ENCODE peak calls at places on chromosomes 7 and 10, in seven cellular contexts. N, B, S, D, Z, O and M are unnamed samples.

GRCh38 chr10:5545778-5546710 is 21.3 kb downstream of the CALML3 start:
- DNase-seq in N (no peak), B (peak; percentile 35), S (no peak), D (peak; percentile 74), Z (no peak), O (peak; percentile 85), M (peak; percentile 79)

GRCh38 chr7:73879977-73880681 is 19.2 kb downstream of the TMEM270 start:
- DNase-seq in N (peak; percentile 76), B (no peak), S (peak; percentile 89), D (peak; percentile 87), Z (no peak), O (no peak), M (peak; percentile 31)

GRCh38 chr7:50312589-50313162 is 8.2 kb downstream of the IKZF1 start:
- DNase-seq in N (no peak), B (no peak), S (no peak), D (no peak), Z (no peak), O (no peak), M (no peak)

GRCh38 chr10:282294-283139 is 147.3 kb downstream of the ZMYND11 start:
- DNase-seq in N (no peak), B (no peak), S (no peak), D (no peak), Z (peak; percentile 30), O (peak; percentile 66), M (peak; percentile 17)

GRCh38 chr10:3169271-3169670 is 3.3 kb downstream of the PITRM1 start:
- DNase-seq in N (no peak), B (no peak), S (no peak), D (no peak), Z (peak; percentile 52), O (no peak), M (no peak)

GRCh38 chr7:134764365-134764764 is 15.1 kb upstream of the CALD1 start:
- DNase-seq in N (no peak), B (no peak), S (no peak), D (no peak), Z (no peak), O (no peak), M (no peak)

GRCh38 chr7:111045469-111045868 is 45.5 kb upstream of the LRRN3 start:
- DNase-seq in N (no peak), B (no peak), S (no peak), D (no peak), Z (no peak), O (peak; percentile 2), M (peak; percentile 15)

GRCh38 chr7:257647-257992 is 32.4 kb upstream of the FOXL3 start:
- DNase-seq in N (no peak), B (no peak), S (no peak), D (no peak), Z (no peak), O (no peak), M (no peak)

GRCh38 chr7:33243319-33243881 is 114.0 kb downstream of the BBS9 start:
- DNase-seq in N (no peak), B (no peak), S (no peak), D (no peak), Z (no peak), O (peak; percentile 60), M (peak; percentile 81)

GRCh38 chr7:47392241-47392759 is 189.6 kb downstream of the TNS3 start:
- DNase-seq in N (peak; percentile 38), B (no peak), S (no peak), D (no peak), Z (no peak), O (no peak), M (peak; percentile 88)

GRCh38 chr7:68542831-68543230 is 1055.4 kb upstream of the AUTS2 start:
- DNase-seq in N (no peak), B (no peak), S (no peak), D (no peak), Z (no peak), O (no peak), M (no peak)

GRCh38 chr7:129471402-129471827 is 30.9 kb upstream of the SMKR1 start:
- DNase-seq in N (no peak), B (no peak), S (no peak), D (no peak), Z (no peak), O (peak; percentile 52), M (no peak)

GRCh38 chr10:96585726-96586418 is 940 bp downstream of the TM9SF3 start:
- DNase-seq in N (no peak), B (peak; percentile 78), S (no peak), D (no peak), Z (no peak), O (peak; percentile 29), M (peak; percentile 8)

GRCh38 chr7:136405931-136406777 is 429.0 kb upstream of the MTPN start:
- DNase-seq in N (peak; percentile 1), B (peak; percentile 20), S (peak; percentile 42), D (no peak), Z (peak; percentile 6), O (peak; percentile 65), M (peak; percentile 75)

GRCh38 chr10:42943025-42943818 is 133.6 kb upstream of the RET start:
- DNase-seq in N (no peak), B (no peak), S (no peak), D (peak; percentile 44), Z (no peak), O (no peak), M (no peak)

DNA sequence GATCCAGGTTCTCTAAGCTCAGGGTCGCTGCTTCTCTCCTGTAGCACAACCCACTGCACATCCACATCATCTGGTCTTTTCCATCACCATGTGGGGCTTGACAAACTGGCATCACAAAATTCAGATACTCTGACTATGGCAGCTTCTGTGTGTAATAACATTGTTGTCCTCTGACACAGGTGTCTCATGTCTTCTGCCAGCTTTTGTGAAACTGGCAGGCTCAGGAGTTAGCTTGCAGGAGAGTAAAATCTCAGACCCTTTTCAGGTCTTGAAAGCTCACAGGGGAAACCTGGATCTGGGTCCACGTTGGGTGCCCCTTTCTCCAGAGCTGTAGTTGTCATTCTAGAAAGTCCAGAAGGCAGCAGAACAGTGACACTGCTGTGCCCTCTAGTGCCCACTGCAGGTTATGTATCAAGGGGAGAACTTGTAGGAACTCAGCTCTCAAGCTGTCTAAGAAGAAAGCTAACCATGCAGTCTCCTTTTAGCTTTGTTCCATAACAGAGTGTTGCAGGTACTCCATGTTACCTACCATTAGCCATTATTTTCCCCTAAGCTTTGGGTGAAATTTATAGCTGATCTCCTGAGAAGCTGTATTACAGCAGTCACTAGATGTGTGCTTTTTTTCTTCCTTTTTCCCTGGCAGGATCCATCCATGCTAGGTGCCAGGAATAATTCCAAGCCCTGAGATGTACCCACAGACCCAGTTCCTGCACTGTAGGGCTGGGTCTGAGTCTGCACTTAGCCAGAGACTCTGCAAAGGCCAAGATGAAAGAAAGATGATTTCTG is 102.7 kb downstream of the ZNF248 start:
- DNase-seq in N (no peak), B (peak; percentile 24), S (no peak), D (no peak), Z (no peak), O (peak; percentile 50), M (no peak)
- TF ChIP-seq CTCF in N (no peak), B (peak; percentile 40), S (peak; percentile 70), D (no peak), Z (peak; percentile 54), O (peak; percentile 30), M (no peak)

GRCh38 chr7:101234636-101235035 is 3.0 kb downstream of the CLDN15 start:
- DNase-seq in N (no peak), B (peak; percentile 58), S (no peak), D (no peak), Z (no peak), O (no peak), M (no peak)

GRCh38 chr7:101231644-101232043 is 6.0 kb downstream of the CLDN15 start:
- DNase-seq in N (no peak), B (no peak), S (peak; percentile 74), D (no peak), Z (no peak), O (no peak), M (no peak)

GRCh38 chr7:101235050-101235449 is 2.6 kb downstream of the CLDN15 start:
- DNase-seq in N (no peak), B (no peak), S (no peak), D (no peak), Z (no peak), O (no peak), M (no peak)

GRCh38 chr7:101233907-101234547 is 3.6 kb downstream of the CLDN15 start:
- DNase-seq in N (no peak), B (no peak), S (no peak), D (no peak), Z (no peak), O (no peak), M (no peak)

GRCh38 chr7:101232141-101232821 is 5.3 kb downstream of the CLDN15 start:
- DNase-seq in N (no peak), B (peak; percentile 88), S (peak; percentile 73), D (no peak), Z (no peak), O (peak; percentile 82), M (no peak)
- H3K4me3 ChIP-seq in N (peak overlapping the region; percentile 16), B (peak overlapping the region; percentile 30), S (peak overlapping the region; percentile 25), D (peak overlapping the region; percentile 50), Z (no peak overlapping the region), O (peak overlapping the region; percentile 46), M (no peak overlapping the region)

GRCh38 chr7:3431306-3431705 is 130.3 kb downstream of the SDK1 start:
- DNase-seq in N (no peak), B (no peak), S (no peak), D (no peak), Z (no peak), O (no peak), M (no peak)

GRCh38 chr7:3432916-3433315 is 131.9 kb downstream of the SDK1 start:
- DNase-seq in N (peak; percentile 4), B (no peak), S (no peak), D (no peak), Z (no peak), O (no peak), M (no peak)

GRCh38 chr7:3427957-3428356 is 126.9 kb downstream of the SDK1 start:
- DNase-seq in N (no peak), B (no peak), S (no peak), D (no peak), Z (no peak), O (no peak), M (no peak)

GRCh38 chr7:3429981-3430380 is 128.9 kb downstream of the SDK1 start:
- DNase-seq in N (no peak), B (no peak), S (no peak), D (no peak), Z (no peak), O (peak; percentile 14), M (no peak)

DNA sequence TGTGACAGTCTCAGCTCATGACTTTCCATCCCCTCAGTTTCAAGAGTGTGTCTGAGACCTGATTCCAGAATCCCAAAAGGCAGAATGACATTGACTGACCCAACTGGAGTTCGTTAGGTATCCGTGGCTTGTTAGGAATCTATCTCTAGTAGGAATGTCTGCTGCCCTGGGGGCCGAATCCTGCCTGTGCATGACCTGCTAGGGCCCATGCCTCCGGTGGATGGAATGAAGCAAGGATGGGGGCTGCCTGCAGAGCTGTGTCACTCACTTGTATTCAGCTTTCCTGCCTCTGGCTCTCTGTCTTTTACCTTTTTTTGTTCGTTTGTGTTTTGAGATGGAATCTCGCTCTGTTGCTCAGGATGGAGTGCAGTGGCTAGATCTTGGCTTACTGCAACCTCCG is 129.5 kb downstream of the SDK1 start:
- DNase-seq in N (no peak), B (no peak), S (no peak), D (no peak), Z (no peak), O (peak; percentile 58), M (no peak)
- TF ChIP-seq CTCF in N (no peak), B (no peak), S (no peak), D (no peak), Z (no peak), O (no peak), M (no peak)

DNA sequence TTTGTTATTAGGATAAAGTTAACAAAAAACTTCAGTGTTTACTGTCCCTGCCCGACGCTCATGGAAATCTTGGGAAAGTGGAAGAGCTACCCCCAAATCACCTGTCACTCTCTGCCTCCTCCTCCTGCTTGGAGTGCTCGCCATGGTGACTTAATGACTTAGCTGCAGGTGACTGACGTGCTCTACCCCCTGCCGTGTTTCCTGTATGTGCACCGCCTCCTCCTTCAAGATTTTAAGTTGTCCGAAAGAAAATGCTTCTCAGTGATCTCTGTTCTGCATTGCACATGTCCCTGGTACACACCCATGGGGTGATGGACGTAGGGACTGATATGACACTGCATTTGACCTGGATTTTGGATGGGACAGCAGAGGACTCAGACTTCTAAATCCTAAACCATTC is 338.8 kb upstream of the SHH start:
- DNase-seq in N (no peak), B (no peak), S (no peak), D (no peak), Z (no peak), O (no peak), M (no peak)
- H3K4me3 ChIP-seq in N (no peak overlapping the region), B (no peak overlapping the region), S (no peak overlapping the region), D (no peak overlapping the region), Z (no peak overlapping the region), O (no peak overlapping the region), M (no peak overlapping the region)